ENCODE peak calls at places on chromosome 4, in nine cellular contexts. W is GM23338, D is SK-N-SH, S is hepatocyte, T is HCT116, J is OCI-LY7, L is GM23248, A is MM.1S, P is PC-3. O is an unnamed sample.

GRCh38 chr4:1511441-1512041 is 105.3 kb upstream of the NKX1-1 start:
- DNase-seq in A (peak; percentile 19), J (peak; percentile 14), T (peak; percentile 69), D (peak; percentile 55), L (peak; percentile 37), P (peak; percentile 20), W (peak; percentile 62), S (no peak), O (peak; percentile 62)

GRCh38 chr4:1591107-1591506 is 93.0 kb downstream of the FAM53A start:
- DNase-seq in J (no peak), D (no peak), L (no peak), P (no peak), W (no peak), S (no peak), A (no peak), T (no peak), O (no peak)

GRCh38 chr4:85762204-85762884 is 287.4 kb downstream of the ARHGAP24 start:
- DNase-seq in A (no peak), S (no peak), W (no peak), J (no peak), P (peak; percentile 67), D (no peak), L (peak; percentile 96), T (no peak), O (no peak)

GRCh38 chr4:156113138-156113537 is 159.5 kb upstream of the CTSO start:
- DNase-seq in W (peak; percentile 13), D (no peak), J (no peak), S (no peak), P (peak; percentile 36), T (no peak), L (no peak), A (peak; percentile 25), O (peak; percentile 62)

GRCh38 chr4:115323106-115323684 is 209.8 kb upstream of the NDST4 start:
- DNase-seq in P (no peak), W (no peak), J (no peak), S (peak; percentile 4), D (no peak), L (peak; percentile 30), T (no peak), A (no peak), O (no peak)

GRCh38 chr4:18464160-18464559 is 442.6 kb upstream of the LCORL start:
- DNase-seq in A (no peak), P (no peak), S (no peak), J (no peak), T (no peak), W (no peak), L (no peak), D (no peak), O (no peak)

GRCh38 chr4:742742-743311 is 37.2 kb downstream of the PCGF3 start:
- DNase-seq in P (peak; percentile 57), A (peak; percentile 36), S (peak; percentile 79), T (peak; percentile 13), D (peak; percentile 93), L (peak; percentile 78), W (peak; percentile 80), J (peak; percentile 74), O (peak; percentile 92)

GRCh38 chr4:80365928-80366327 is 30.4 kb downstream of the CFAP299 start:
- DNase-seq in L (peak; percentile 83), S (peak; percentile 75), W (peak; percentile 64), P (peak; percentile 82), J (peak; percentile 92), T (peak; percentile 3), A (peak; percentile 63), D (peak; percentile 34), O (peak; percentile 67)

GRCh38 chr4:76830612-76831474 is 67.1 kb downstream of the SOWAHB start:
- DNase-seq in T (peak; percentile 47), S (peak; percentile 86), A (no peak), P (peak; percentile 80), J (no peak), D (no peak), W (peak; percentile 37), L (peak; percentile 73), O (no peak)

GRCh38 chr4:148757171-148757570 is 315.0 kb upstream of the NR3C2 start:
- DNase-seq in T (no peak), W (no peak), J (no peak), P (peak; percentile 49), L (no peak), S (no peak), A (no peak), D (no peak), O (no peak)

GRCh38 chr4:87270825-87271224 is 50.4 kb upstream of the KLHL8 start:
- DNase-seq in L (no peak), P (no peak), D (peak; percentile 2), J (no peak), T (no peak), A (no peak), S (no peak), W (peak; percentile 41), O (no peak)

GRCh38 chr4:11799182-11799581 is 370.5 kb upstream of the HS3ST1 start:
- DNase-seq in L (no peak), W (peak; percentile 17), S (no peak), T (no peak), D (no peak), J (no peak), A (no peak), P (peak; percentile 4), O (no peak)
- H3K9me2 ChIP-seq in L (no peaks in the 10 kb centered on the region), W (no peaks in the 10 kb centered on the region), S (no peaks in the 10 kb centered on the region), T (no peaks in the 10 kb centered on the region), D (no peaks in the 10 kb centered on the region), J (no peaks in the 10 kb centered on the region), A (no peaks in the 10 kb centered on the region), P (no peaks in the 10 kb centered on the region), O (no peaks in the 10 kb centered on the region)

DNA sequence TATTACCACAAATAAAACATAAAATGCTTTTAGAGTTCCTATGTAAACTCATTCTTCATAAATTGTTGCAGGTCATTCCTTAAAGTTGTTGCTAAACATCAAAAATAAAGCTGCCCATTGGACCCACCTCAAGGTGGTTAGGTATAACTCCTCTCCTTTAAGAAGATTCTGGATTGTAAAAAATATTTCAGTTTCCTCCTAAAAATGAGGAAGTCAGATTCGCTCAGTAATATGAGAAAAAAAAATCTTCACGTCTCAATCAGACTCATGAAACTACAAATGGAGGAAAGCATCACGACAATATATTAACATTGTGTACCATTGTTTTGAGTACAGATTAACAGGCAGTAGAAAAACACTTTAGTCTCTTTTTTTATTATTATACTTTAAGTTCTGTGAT is 105.9 kb downstream of the DDX60 start:
- DNase-seq in A (no peak), P (no peak), L (no peak), D (no peak), S (no peak), W (no peak), J (no peak), T (no peak), O (no peak)
- H3K9me2 ChIP-seq in A (no peaks in the 10 kb centered on the region), P (no peaks in the 10 kb centered on the region), L (no peaks in the 10 kb centered on the region), D (no peaks in the 10 kb centered on the region), S (no peaks in the 10 kb centered on the region), W (peaks cover 3% of the 10 kb centered on the region), J (no peaks in the 10 kb centered on the region), T (no peaks in the 10 kb centered on the region), O (no peaks in the 10 kb centered on the region)

DNA sequence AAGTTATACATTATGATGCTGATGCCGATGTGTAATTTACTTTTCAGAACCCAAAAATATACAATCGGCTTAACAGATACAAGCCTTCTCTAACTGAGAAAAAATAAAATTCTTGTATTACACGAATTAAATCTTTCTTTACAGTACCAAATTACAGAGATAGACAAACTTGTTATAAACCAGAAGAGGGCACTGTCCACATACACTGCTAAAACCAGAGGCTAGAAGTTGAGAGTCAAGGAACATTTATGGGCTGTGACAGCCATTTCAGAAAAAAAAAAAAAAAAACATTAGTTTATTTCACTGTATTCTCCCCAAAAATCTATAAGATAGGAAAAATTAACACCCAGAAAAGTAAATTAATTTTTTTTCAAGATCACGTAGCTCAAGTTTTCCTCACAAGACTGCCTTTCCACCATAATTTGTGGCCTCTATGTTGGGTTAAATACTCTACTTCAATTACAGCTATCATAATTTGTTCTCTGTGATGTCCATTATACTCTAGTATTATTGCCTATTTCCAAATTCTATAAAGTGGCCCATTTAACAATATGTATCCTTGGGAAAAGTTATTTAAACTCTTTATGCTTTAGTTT is 12.0 kb downstream of the EREG start:
- DNase-seq in P (peak; percentile 60), T (no peak), L (peak; percentile 82), W (peak; percentile 63), A (peak; percentile 58), J (peak; percentile 11), D (peak; percentile 31), S (peak; percentile 66), O (peak; percentile 72)
- H3K9me2 ChIP-seq in P (no peaks in the 10 kb centered on the region), T (no peaks in the 10 kb centered on the region), L (no peaks in the 10 kb centered on the region), W (no peaks in the 10 kb centered on the region), A (no peaks in the 10 kb centered on the region), J (no peaks in the 10 kb centered on the region), D (no peaks in the 10 kb centered on the region), S (no peaks in the 10 kb centered on the region), O (no peaks in the 10 kb centered on the region)

DNA sequence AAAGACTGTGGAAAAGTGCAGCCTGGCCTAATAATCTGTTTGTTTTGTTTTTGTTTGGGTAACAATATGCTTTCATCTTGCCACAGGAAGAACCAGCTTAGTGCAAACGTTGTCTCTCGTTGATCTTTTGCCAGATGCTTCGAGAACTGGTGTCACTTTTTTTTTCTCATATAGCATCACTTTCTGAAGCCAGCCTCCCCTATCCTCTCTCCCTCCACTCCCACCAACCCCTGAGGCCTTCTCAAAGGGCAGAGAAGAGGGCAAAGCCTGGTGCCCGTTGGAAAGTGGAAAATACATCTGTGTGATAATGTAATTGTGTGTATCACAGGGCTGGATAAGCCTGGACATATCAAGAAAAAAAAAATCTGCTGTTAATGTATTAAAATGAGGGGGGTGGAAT is 7.9 kb downstream of the POU4F2 start:
- DNase-seq in A (no peak), P (no peak), W (peak; percentile 36), T (no peak), J (no peak), D (peak; percentile 42), S (no peak), L (no peak), O (no peak)
- H3K9me2 ChIP-seq in A (no peaks in the 10 kb centered on the region), P (no peaks in the 10 kb centered on the region), W (no peaks in the 10 kb centered on the region), T (no peaks in the 10 kb centered on the region), J (no peaks in the 10 kb centered on the region), D (no peaks in the 10 kb centered on the region), S (no peaks in the 10 kb centered on the region), L (no peaks in the 10 kb centered on the region), O (no peaks in the 10 kb centered on the region)

GRCh38 chr4:121209171-121209570 is 45.0 kb upstream of the TNIP3 start:
- DNase-seq in A (no peak), J (no peak), S (no peak), P (no peak), D (no peak), W (no peak), L (no peak), T (no peak), O (no peak)

GRCh38 chr4:121212801-121213200 is 48.7 kb upstream of the TNIP3 start:
- DNase-seq in L (no peak), S (no peak), D (no peak), A (no peak), W (no peak), T (no peak), J (no peak), P (no peak), O (no peak)

GRCh38 chr4:121213940-121214339 is 49.8 kb upstream of the TNIP3 start:
- DNase-seq in W (no peak), L (no peak), T (no peak), A (no peak), J (no peak), D (no peak), S (no peak), P (no peak), O (no peak)

DNA sequence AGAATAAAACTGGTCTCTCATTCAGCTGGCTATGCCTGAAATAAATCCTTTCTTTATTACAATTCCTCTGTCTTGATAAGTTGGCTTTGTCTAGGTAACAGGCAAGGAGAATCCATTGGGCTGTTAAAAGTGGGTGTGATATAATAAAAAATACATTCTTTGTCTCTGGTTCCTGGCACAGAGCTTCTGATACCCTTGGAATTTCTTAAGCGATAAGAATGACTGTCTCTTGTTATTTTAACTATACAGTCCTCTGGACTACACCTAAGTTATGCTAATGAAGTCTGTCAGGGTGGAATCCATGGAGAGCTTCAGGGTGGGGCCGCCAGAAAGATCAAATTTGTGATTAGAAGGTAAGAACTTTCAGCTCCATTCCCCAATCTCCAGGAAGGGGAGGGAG is 44.5 kb upstream of the TNIP3 start:
- DNase-seq in J (no peak), D (no peak), T (no peak), S (no peak), L (no peak), W (no peak), A (no peak), P (no peak), O (no peak)
- H3K9me2 ChIP-seq in J (no peaks in the 10 kb centered on the region), D (no peaks in the 10 kb centered on the region), T (no peaks in the 10 kb centered on the region), S (no peaks in the 10 kb centered on the region), L (no peaks in the 10 kb centered on the region), W (peaks cover 6% of the 10 kb centered on the region), A (no peaks in the 10 kb centered on the region), P (no peaks in the 10 kb centered on the region), O (no peaks in the 10 kb centered on the region)